ENCODE peak calls at places on chromosomes 13 and 19, in nine cellular contexts. O, C, B, P, W, F, R, V and U are unnamed samples.

GRCh38 chr13:72230131-72230530 is 363.1 kb upstream of the DACH1 start:
- DNase-seq in P (no peak), O (no peak), W (no peak), R (no peak), B (no peak), C (no peak), V (no peak), F (no peak), U (no peak)

GRCh38 chr19:10007811-10008211 is 2.5 kb downstream of the COL5A3 start:
- DNase-seq in F (no peak), P (no peak), R (no peak), V (peak), O (no peak), C (no peak), B (no peak), W (peak), U (no peak)

GRCh38 chr13:50366488-50367174 is 351.4 kb downstream of the KCNRG start:
- DNase-seq in P (no peak), C (no peak), W (no peak), B (no peak), R (no peak), F (no peak), O (no peak), V (no peak), U (no peak)

GRCh38 chr19:45676851-45677263 is 8.8 kb downstream of the GIPR start:
- DNase-seq in V (no peak), F (no peak), W (no peak), B (no peak), P (peak), O (no peak), R (no peak), C (no peak), U (no peak)

GRCh38 chr13:27347373-27347772 is 76.7 kb downstream of the RASL11A start:
- DNase-seq in B (no peak), W (no peak), V (no peak), F (no peak), O (no peak), P (no peak), R (no peak), C (no peak), U (no peak)

GRCh38 chr19:33809960-33810359 is 13.3 kb downstream of the KCTD15 start:
- DNase-seq in P (no peak), F (no peak), R (no peak), B (no peak), V (no peak), W (no peak), O (no peak), C (no peak), U (peak)

GRCh38 chr19:39873385-39873784 is 27.2 kb upstream of the FBL start:
- DNase-seq in F (no peak), W (no peak), V (no peak), P (no peak), C (no peak), R (no peak), B (no peak), O (no peak), U (no peak)

GRCh38 chr19:2883686-2884439 is 16.7 kb downstream of the ZNF556 start:
- DNase-seq in O (no peak), V (no peak), P (no peak), W (no peak), C (no peak), B (no peak), F (no peak), R (no peak), U (no peak)

GRCh38 chr13:46165485-46166220 is 16.3 kb downstream of the LCP1 start:
- DNase-seq in R (no peak), O (no peak), F (no peak), V (no peak), C (no peak), P (no peak), B (no peak), W (no peak), U (no peak)

GRCh38 chr13:34364633-34365032 is 546.7 kb downstream of the RFC3 start:
- DNase-seq in O (no peak), F (no peak), R (no peak), V (no peak), C (no peak), W (no peak), P (no peak), B (no peak), U (no peak)

GRCh38 chr13:25295228-25295627 is 6.2 kb upstream of the NUP58 start:
- DNase-seq in B (no peak), W (no peak), V (no peak), O (no peak), F (no peak), C (no peak), P (no peak), R (no peak), U (no peak)

GRCh38 chr19:14114854-14115253 is 2.7 kb downstream of the PRKACA start:
- DNase-seq in P (peak), B (no peak), R (no peak), C (peak), F (no peak), W (peak), O (no peak), V (peak), U (no peak)

GRCh38 chr19:45250832-45251451 is at the start of gene MARK4:
- DNase-seq in P (peak), R (peak), V (peak), F (peak), B (no peak), O (no peak), C (peak), W (peak), U (peak)

GRCh38 chr19:5127710-5128109 is 158.8 kb downstream of the KDM4B start:
- DNase-seq in B (no peak), V (no peak), F (no peak), O (no peak), R (no peak), P (no peak), C (no peak), W (no peak), U (no peak)

GRCh38 chr19:50546527-50547221 is 21.6 kb downstream of the LRRC4B start:
- DNase-seq in R (no peak), B (no peak), C (no peak), O (no peak), P (no peak), W (no peak), F (no peak), V (no peak), U (no peak)

GRCh38 chr13:97344250-97345175 is 89.5 kb upstream of the RAP2A start:
- DNase-seq in C (no peak), V (peak), P (peak), F (peak), B (no peak), W (peak), R (peak), O (peak), U (peak)

GRCh38 chr19:4970558-4971423 is 1.9 kb downstream of the KDM4B start:
- DNase-seq in F (no peak), P (peak), R (no peak), B (no peak), V (peak), O (peak), C (peak), W (no peak), U (no peak)

GRCh38 chr19:54729416-54730188 is 5.4 kb downstream of the KIR3DL3 start:
- DNase-seq in R (no peak), F (no peak), O (no peak), P (no peak), W (no peak), V (no peak), C (no peak), B (no peak), U (no peak)

GRCh38 chr13:78137404-78138142 is 218.9 kb upstream of the EDNRB start:
- DNase-seq in P (no peak), O (peak), C (peak), B (no peak), F (no peak), V (no peak), W (no peak), R (peak), U (peak)

GRCh38 chr13:59086147-59086546 is 1077.6 kb downstream of the DIAPH3 start:
- DNase-seq in C (no peak), R (no peak), F (no peak), O (no peak), W (no peak), V (no peak), B (no peak), P (no peak), U (no peak)

GRCh38 chr13:23739597-23739996 is 149.6 kb downstream of the MIPEP start:
- DNase-seq in R (no peak), V (no peak), C (no peak), F (no peak), B (no peak), O (no peak), P (no peak), W (no peak), U (no peak)

GRCh38 chr13:113584870-113585671 is 518 bp downstream of the TFDP1 start:
- DNase-seq in P (peak), V (peak), R (no peak), F (peak), C (peak), W (peak), O (no peak), B (no peak), U (peak)

GRCh38 chr19:6322284-6322683 is 11.1 kb downstream of the ACER1 start:
- DNase-seq in W (no peak), R (no peak), P (no peak), V (no peak), B (no peak), F (no peak), O (no peak), C (no peak), U (no peak)

GRCh38 chr13:40052954-40053353 is 397.5 kb downstream of the COG6 start:
- DNase-seq in P (no peak), B (no peak), V (no peak), W (no peak), O (no peak), F (no peak), C (no peak), R (no peak), U (no peak)

GRCh38 chr13:112802808-112803207 is 113.0 kb downstream of the ATP11A start:
- DNase-seq in P (no peak), W (no peak), O (no peak), V (no peak), R (no peak), B (no peak), F (no peak), C (no peak), U (no peak)

GRCh38 chr19:4977299-4978174 is 8.6 kb downstream of the KDM4B start:
- DNase-seq in P (peak), V (peak), F (peak), C (no peak), R (no peak), B (no peak), O (no peak), W (no peak), U (peak)

GRCh38 chr13:83839158-83839557 is 43.1 kb downstream of the SLITRK1 start:
- DNase-seq in O (no peak), B (no peak), P (no peak), F (no peak), C (no peak), W (no peak), V (no peak), R (no peak), U (no peak)

GRCh38 chr19:18589380-18590272 is 1.0 kb downstream of the REX1BD start:
- DNase-seq in O (peak), P (peak), B (no peak), R (peak), F (peak), V (peak), W (peak), C (peak), U (no peak)

GRCh38 chr19:43540381-43540780 is 7.4 kb downstream of the ZNF575 start:
- DNase-seq in O (no peak), R (no peak), B (no peak), P (no peak), C (no peak), W (no peak), F (no peak), V (no peak), U (no peak)

GRCh38 chr19:926595-927043 is 784 bp downstream of the ARID3A start:
- DNase-seq in R (no peak), V (no peak), B (no peak), P (peak), O (no peak), C (no peak), W (peak), F (peak), U (no peak)

GRCh38 chr13:40175639-40176038 is 490.8 kb downstream of the FOXO1 start:
- DNase-seq in P (no peak), V (no peak), R (no peak), F (no peak), W (no peak), B (no peak), O (no peak), C (no peak), U (no peak)

GRCh38 chr13:49082653-49083536 is 107.2 kb downstream of the FNDC3A start:
- DNase-seq in P (no peak), F (no peak), O (no peak), C (no peak), V (no peak), R (no peak), W (no peak), B (no peak), U (no peak)

GRCh38 chr19:13795595-13796300 is 505 bp downstream of the ZSWIM4 start:
- DNase-seq in C (peak), W (peak), P (no peak), B (no peak), V (no peak), R (peak), O (no peak), F (no peak), U (peak)

GRCh38 chr13:63026285-63026797 is 1610.7 kb upstream of the PCDH20 start:
- DNase-seq in B (no peak), C (no peak), O (no peak), W (no peak), R (no peak), V (no peak), F (no peak), P (no peak), U (no peak)

GRCh38 chr13:101695870-101696516 is 243.5 kb downstream of the ITGBL1 start:
- DNase-seq in F (no peak), R (no peak), P (no peak), B (no peak), W (no peak), O (no peak), V (no peak), C (no peak), U (no peak)

GRCh38 chr13:44218501-44219240 is 155.0 kb upstream of the SERP2 start:
- DNase-seq in V (peak), R (peak), P (peak), F (peak), C (no peak), B (no peak), W (peak), O (no peak), U (no peak)

GRCh38 chr19:17172624-17173345 is 42.4 kb upstream of the USE1 start:
- DNase-seq in C (no peak), P (no peak), F (no peak), V (no peak), W (no peak), R (no peak), B (no peak), O (no peak), U (no peak)

GRCh38 chr19:5138606-5139594 is 170.0 kb downstream of the KDM4B start:
- DNase-seq in W (peak), R (no peak), V (no peak), P (peak), O (no peak), C (peak), F (no peak), B (no peak), U (peak)

GRCh38 chr19:41303941-41304340 is 6.0 kb upstream of the CCDC97 start:
- DNase-seq in C (no peak), W (no peak), P (no peak), R (no peak), F (no peak), B (no peak), O (no peak), V (peak), U (no peak)

GRCh38 chr19:41305923-41306322 is 4.0 kb upstream of the CCDC97 start:
- DNase-seq in C (no peak), W (no peak), O (no peak), V (no peak), F (no peak), B (no peak), R (no peak), P (no peak), U (no peak)

GRCh38 chr19:41304706-41305483 is 5.1 kb upstream of the CCDC97 start:
- DNase-seq in P (no peak), O (no peak), C (no peak), R (no peak), W (no peak), B (no peak), F (no peak), V (peak), U (no peak)

GRCh38 chr19:41299755-41300089 is 10.2 kb upstream of the CCDC97 start:
- DNase-seq in F (peak), V (peak), B (no peak), W (peak), R (no peak), O (no peak), P (peak), C (no peak), U (no peak)

DNA sequence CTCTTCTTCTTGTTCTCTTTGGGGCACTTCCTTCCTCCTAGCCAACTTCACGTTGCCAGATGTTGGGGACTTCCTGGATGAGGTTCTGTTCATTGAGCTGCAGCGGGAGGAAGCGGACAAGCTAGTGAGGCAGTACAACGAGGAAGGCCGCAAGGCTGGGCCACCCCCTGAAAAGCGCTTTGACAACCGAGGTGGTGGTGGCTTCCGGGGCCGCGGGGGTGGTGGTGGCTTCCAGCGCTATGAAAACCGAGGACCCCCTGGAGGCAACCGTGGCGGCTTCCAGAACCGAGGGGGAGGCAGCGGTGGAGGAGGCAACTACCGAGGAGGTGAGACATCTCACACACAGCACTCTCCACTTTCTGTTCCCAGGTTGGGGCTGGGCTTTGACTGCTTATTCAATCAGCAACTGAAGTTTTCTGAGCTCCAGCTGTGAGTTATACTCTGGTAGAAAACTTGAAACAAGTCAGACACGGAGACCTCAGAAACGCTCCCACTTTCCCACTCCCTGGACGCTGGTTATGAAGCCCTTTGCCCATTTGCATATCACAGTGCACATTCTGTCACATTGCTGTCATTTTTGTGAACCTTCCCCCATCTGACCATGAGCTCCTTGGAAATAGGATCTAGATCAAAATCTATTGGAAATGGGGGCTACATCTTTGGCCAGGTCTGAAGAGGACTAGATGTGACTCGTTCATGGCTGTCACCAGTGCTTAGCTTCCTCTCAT is 7.2 kb upstream of the CCDC97 start:
- DNase-seq in B (no peak), F (no peak), R (no peak), O (no peak), P (peak), V (peak), C (no peak), W (no peak), U (no peak)
- TF ChIP-seq POLR2A in B (no peak), F (no peak), R (no peak), O (no peak), P (no peak), V (no peak), C (no peak), W (no peak), U (no peak)

GRCh38 chr19:11659612-11660011 is 62.3 kb downstream of the ZNF627 start:
- DNase-seq in V (no peak), O (peak), C (peak), R (no peak), B (no peak), W (no peak), P (no peak), F (no peak), U (no peak)
- TF ChIP-seq POLR2A in V (no peak), O (no peak), C (no peak), R (no peak), B (no peak), W (no peak), P (no peak), F (no peak), U (no peak)

DNA sequence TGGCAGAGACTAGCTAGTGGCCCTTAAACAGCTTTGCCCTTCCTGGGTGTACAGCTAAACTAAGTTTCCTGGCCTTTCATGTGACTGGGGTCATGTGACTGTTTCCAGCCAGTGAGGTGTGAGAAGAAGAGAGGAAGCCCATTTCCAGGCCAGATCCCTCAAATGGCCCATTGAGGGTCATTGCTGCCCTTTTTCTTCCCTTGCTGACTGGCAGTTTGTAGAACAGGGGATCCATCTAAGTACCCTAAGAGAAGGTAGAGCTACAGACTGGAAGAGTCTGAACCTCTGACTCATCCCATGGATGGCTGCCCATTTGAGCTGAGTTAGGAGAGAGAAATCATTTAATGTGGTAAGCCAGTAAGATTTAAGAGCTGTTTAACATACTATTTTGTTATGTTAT is 2.8 kb downstream of the SWSAP1 start:
- DNase-seq in O (no peak), F (peak), R (peak), W (no peak), B (no peak), C (peak), V (peak), P (peak), U (no peak)
- TF ChIP-seq POLR2A in O (peak), F (no peak), R (peak), W (no peak), B (no peak), C (no peak), V (no peak), P (no peak), U (no peak)

DNA sequence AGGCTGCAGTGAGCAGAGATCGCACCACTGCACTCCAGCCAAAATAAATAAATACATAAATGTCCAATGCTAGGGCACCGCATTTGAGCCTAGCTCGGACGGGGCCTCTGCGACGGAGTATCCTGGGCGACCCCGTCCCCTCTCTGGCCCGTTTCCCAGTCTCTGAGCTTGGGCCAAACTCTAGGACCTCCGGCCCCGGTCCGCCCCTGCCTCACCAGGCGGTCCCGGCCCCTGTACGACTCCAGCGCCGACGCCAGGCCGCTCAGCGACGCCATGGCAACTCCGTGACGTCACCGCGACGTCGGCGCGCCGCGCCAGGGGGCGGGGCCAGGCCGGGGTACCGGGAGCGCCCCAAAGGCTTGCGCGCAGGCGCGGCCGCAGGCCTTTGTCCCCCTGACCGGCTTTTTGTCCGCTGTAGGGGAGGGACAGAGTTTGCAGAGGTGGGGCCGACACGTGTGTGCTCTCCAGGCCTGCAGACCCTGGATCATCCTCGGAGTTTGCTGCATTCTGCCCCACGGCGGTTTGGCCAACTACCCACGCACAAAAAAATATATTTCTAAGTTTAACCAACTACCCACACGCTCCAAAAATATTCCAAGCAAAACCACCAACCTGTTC is at the start of gene PEX11G:
- DNase-seq in W (peak), F (peak), V (peak), B (peak), P (peak), C (peak), O (no peak), R (peak), U (peak)
- TF ChIP-seq POLR2A in W (peak), F (peak), V (peak), B (peak), P (peak), C (peak), O (no peak), R (peak), U (peak)

GRCh38 chr19:47267350-47267759 is 7.3 kb upstream of the INAFM1 start:
- DNase-seq in C (no peak), O (no peak), B (no peak), W (no peak), V (no peak), R (no peak), P (no peak), F (no peak), U (no peak)

GRCh38 chr19:47264629-47265028 is 8.3 kb downstream of the CCDC9 start:
- DNase-seq in R (no peak), F (no peak), B (no peak), P (no peak), O (no peak), V (no peak), C (no peak), W (no peak), U (no peak)

GRCh38 chr19:47269596-47269995 is 5.1 kb upstream of the INAFM1 start:
- DNase-seq in F (no peak), R (no peak), W (no peak), P (no peak), B (no peak), O (no peak), V (no peak), C (no peak), U (no peak)

GRCh38 chr19:47268028-47268427 is 6.7 kb upstream of the INAFM1 start:
- DNase-seq in V (no peak), C (no peak), B (no peak), P (no peak), O (no peak), F (no peak), W (no peak), R (no peak), U (no peak)

GRCh38 chr19:47266401-47266885 is 8.2 kb upstream of the INAFM1 start:
- DNase-seq in R (no peak), B (no peak), W (no peak), F (no peak), C (no peak), V (no peak), O (no peak), P (no peak), U (no peak)
- TF ChIP-seq POLR2A in R (no peak), B (no peak), W (no peak), F (no peak), C (no peak), V (no peak), O (no peak), P (no peak), U (no peak)

GRCh38 chr13:87810920-87811344 is 139.8 kb downstream of the SLITRK5 start:
- DNase-seq in C (no peak), V (no peak), P (no peak), F (no peak), R (no peak), O (no peak), W (no peak), B (no peak), U (peak)
- TF ChIP-seq POLR2A in C (no peak), V (no peak), P (no peak), F (no peak), R (no peak), O (no peak), W (no peak), B (no peak), U (no peak)